ENCODE peak calls at places on chromosomes 16 and 17, in five cellular contexts. T is uterus, X is kidney epithelial cell, W is foreskin fibroblast, Z is cardiac fibroblast. V is an unnamed sample.

GRCh38 chr17:78559749-78560368 is 17.3 kb downstream of the DNAH17 start:
- DNase-seq in T (no peak), X (no peak), W (no peak), Z (no peak), V (no peak)

GRCh38 chr16:72050769-72051464 is 3.4 kb upstream of the HP start:
- DNase-seq in T (no peak), X (no peak), W (peak; percentile 30), Z (peak; percentile 15), V (no peak)

GRCh38 chr17:3796822-3797170 is 4.2 kb downstream of the ITGAE start:
- DNase-seq in T (no peak), X (no peak), W (no peak), Z (no peak), V (no peak)

GRCh38 chr17:45438931-45439610 is 6.4 kb upstream of the ARHGAP27 start:
- DNase-seq in T (no peak), X (no peak), W (no peak), Z (no peak), V (no peak)

GRCh38 chr16:46908540-46909372 is 24.6 kb downstream of the GPT2 start:
- DNase-seq in T (peak; percentile 31), X (no peak), W (peak; percentile 36), Z (peak; percentile 75), V (no peak)

GRCh38 chr17:48021964-48022363 is 15.6 kb downstream of the COPZ2 start:
- DNase-seq in T (no peak), X (no peak), W (no peak), Z (no peak), V (no peak)

GRCh38 chr16:86307518-86307903 is 202.8 kb upstream of the FOXF1 start:
- DNase-seq in T (no peak), X (no peak), W (peak; percentile 22), Z (peak; percentile 72), V (no peak)

GRCh38 chr17:78783711-78784396 is 1.8 kb upstream of the CYTH1 start:
- DNase-seq in T (no peak), X (no peak), W (no peak), Z (no peak), V (no peak)

GRCh38 chr16:63447121-63447520 is 1410.9 kb upstream of the CDH8 start:
- DNase-seq in T (no peak), X (no peak), W (no peak), Z (no peak), V (no peak)

GRCh38 chr17:50048988-50049387 is 6.9 kb upstream of the ITGA3 start:
- DNase-seq in T (no peak), X (no peak), W (no peak), Z (no peak), V (no peak)

GRCh38 chr16:68685685-68686478 is 40.8 kb downstream of the CDH3 start:
- DNase-seq in T (no peak), X (no peak), W (no peak), Z (no peak), V (no peak)

GRCh38 chr16:56258508-56259424 is 67.5 kb downstream of the GNAO1 start:
- DNase-seq in T (no peak), X (no peak), W (no peak), Z (no peak), V (no peak)

GRCh38 chr17:1030684-1031557 is 34.0 kb downstream of the TIMM22 start:
- DNase-seq in T (peak; percentile 54), X (no peak), W (no peak), Z (no peak), V (no peak)

GRCh38 chr17:9307313-9307998 is 268.2 kb downstream of the STX8 start:
- DNase-seq in T (no peak), X (no peak), W (no peak), Z (peak; percentile 19), V (no peak)

GRCh38 chr16:53111078-53111776 is 56.4 kb downstream of the CHD9 start:
- DNase-seq in T (no peak), X (no peak), W (no peak), Z (peak; percentile 54), V (no peak)

GRCh38 chr17:49631496-49631895 is 46.4 kb downstream of the SPOP start:
- DNase-seq in T (no peak), X (no peak), W (no peak), Z (no peak), V (no peak)

GRCh38 chr17:48442819-48443218 is 12.8 kb upstream of the SKAP1 start:
- DNase-seq in T (no peak), X (no peak), W (no peak), Z (peak; percentile 5), V (no peak)

GRCh38 chr17:68456529-68457167 is 648 bp downstream of the WIPI1 start:
- DNase-seq in T (peak; percentile 68), X (peak; percentile 67), W (peak; percentile 90), Z (peak; percentile 91), V (peak; percentile 74)

DNA sequence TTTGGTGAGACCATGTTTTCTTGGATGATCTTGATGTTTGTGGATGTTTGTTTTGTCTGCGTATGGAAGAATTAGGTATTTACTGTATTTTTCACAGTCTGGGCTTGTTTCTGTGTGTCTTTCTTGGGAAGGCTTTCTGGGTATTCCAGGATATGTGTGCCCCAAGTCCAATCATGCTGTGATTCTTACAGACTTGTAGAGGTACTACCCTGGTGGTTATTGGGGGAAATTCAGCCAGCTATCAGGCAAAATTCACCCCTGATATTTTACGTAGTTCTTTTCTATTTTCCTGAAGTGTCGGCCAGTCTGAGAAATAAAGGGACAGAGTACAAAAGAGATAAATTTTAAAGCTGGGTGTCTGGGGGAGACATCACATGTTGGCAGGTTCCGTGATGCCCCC is 33.4 kb upstream of the ARL4D start:
- DNase-seq in T (no peak), X (no peak), W (no peak), Z (no peak), V (no peak)
- H3K4me3 ChIP-seq in T (no peak overlapping the region), X (no peak overlapping the region), W (no peak overlapping the region), Z (no peak overlapping the region), V (no peak overlapping the region)

GRCh38 chr17:36546418-36547093 is 1.8 kb downstream of the GGNBP2 start:
- DNase-seq in T (no peak), X (no peak), W (no peak), Z (peak; percentile 10), V (no peak)

GRCh38 chr17:36544049-36544319 is 735 bp upstream of the GGNBP2 start:
- DNase-seq in T (peak; percentile 32), X (no peak), W (peak; percentile 49), Z (peak; percentile 67), V (peak; percentile 19)

GRCh38 chr17:36544320-36545092 is at the start of gene GGNBP2:
- DNase-seq in T (peak; percentile 92), X (peak; percentile 62), W (peak; percentile 95), Z (peak; percentile 90), V (peak; percentile 56)

GRCh38 chr17:36545093-36545464 is 360 bp downstream of the GGNBP2 start:
- DNase-seq in T (no peak), X (no peak), W (no peak), Z (no peak), V (no peak)

GRCh38 chr17:36545465-36546417 is 1.0 kb downstream of the GGNBP2 start:
- DNase-seq in T (peak; percentile 97), X (peak; percentile 63), W (peak; percentile 99), Z (peak; percentile 97), V (peak; percentile 94)
- TF ChIP-seq CTCF in T (no peak), X (no peak), W (no peak), Z (no peak), V (peak; percentile 1)

DNA sequence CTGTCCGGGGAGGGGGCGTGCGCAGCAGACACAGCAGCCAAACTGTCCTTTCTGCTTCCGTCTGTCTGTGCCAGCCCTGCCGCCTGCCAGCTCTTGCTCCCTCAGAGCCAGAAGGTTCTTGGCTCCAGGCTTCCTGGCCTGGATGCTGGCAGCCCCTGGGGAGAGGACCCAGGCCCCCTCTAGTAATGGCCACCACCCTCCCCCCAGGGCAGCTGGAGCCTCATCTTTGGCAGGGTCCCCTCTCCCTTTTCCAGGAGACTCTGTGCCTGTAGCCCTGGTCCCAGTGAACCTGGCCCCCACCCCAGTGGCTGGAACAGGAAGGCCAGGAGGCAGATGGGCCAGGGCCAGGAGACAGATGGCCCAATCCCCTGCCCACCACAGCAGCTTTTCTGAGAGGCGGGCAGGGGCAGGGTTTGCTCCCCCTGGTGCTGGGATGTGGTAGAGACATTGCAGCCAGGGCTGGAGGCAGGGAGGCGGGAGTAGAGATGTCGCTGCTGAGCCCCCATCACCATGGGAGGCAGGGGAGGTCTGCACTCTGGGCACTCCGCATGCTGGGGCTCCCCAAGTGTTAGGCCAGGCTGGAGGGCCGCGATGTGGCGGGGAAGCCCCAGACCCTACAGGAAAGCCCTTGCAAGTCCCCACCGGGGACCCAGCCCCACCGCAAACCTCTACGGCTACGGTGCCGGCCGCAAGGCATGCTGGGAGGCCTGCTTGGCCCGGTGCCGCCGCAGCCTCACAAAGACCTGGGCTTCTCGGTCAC is 16.7 kb downstream of the UNC13D start:
- DNase-seq in T (peak; percentile 82), X (no peak), W (peak; percentile 26), Z (peak; percentile 62), V (no peak)
- H3K4me3 ChIP-seq in T (peak overlapping the region; percentile 29), X (no peak overlapping the region), W (no peak overlapping the region), Z (peak overlapping the region; percentile 26), V (no peak overlapping the region)

GRCh38 chr17:72025113-72025512 is 95.7 kb upstream of the SOX9 start:
- DNase-seq in T (no peak), X (no peak), W (no peak), Z (no peak), V (no peak)

GRCh38 chr17:72031219-72031906 is 89.5 kb upstream of the SOX9 start:
- DNase-seq in T (no peak), X (no peak), W (no peak), Z (no peak), V (no peak)

GRCh38 chr17:72033311-72033710 is 87.5 kb upstream of the SOX9 start:
- DNase-seq in T (no peak), X (no peak), W (no peak), Z (no peak), V (no peak)

GRCh38 chr17:72034000-72034399 is 86.8 kb upstream of the SOX9 start:
- DNase-seq in T (no peak), X (no peak), W (no peak), Z (no peak), V (no peak)

GRCh38 chr17:72030067-72030899 is 90.5 kb upstream of the SOX9 start:
- DNase-seq in T (peak; percentile 16), X (peak; percentile 28), W (peak; percentile 40), Z (peak; percentile 18), V (no peak)
- TF ChIP-seq CTCF in T (no peak), X (peak; percentile 64), W (peak; percentile 48), Z (peak; percentile 52), V (peak; percentile 68)

DNA sequence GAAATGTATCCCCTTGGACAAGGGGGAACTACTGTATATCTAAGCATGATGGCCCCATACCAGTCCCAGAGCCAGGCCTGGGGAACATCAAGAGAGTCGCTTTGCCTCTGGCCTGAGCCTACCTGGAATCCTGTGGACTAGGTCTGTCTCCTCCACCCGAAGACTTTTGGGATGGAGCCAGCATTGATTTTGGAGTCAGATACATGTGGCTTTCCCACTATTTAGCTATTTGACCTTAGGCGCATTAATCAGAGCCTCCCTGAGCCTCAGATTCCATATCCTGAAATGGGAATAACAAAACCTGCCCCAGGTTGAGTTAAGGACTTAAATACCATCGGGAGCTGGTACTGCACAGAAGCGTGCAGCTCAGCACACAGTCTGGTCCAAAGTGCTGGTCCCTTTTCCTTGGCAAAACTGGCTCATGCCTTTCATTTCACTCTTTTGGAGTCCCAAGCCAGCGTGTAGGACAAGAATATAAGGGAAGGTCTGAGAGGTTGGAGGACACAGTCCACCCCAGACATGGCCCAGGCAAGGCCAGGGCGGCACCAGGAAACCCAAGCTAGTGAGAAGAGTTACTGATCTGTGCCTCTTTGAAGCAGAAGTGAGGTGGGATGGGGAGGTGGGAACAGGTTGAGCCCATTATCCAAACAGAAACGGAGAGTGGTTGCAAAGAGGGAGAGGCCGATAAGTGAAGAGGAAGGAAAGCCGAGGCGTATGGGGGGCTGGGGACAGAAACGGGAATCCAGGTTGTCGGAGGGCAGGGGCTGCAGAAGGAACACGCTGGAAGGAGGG is 993 bp downstream of the FA2H start:
- DNase-seq in T (no peak), X (no peak), W (no peak), Z (no peak), V (no peak)
- H3K4me3 ChIP-seq in T (peak overlapping the region; percentile 36), X (peak overlapping the region; percentile 43), W (no peak overlapping the region), Z (no peak overlapping the region), V (peak overlapping the region; percentile 45)

V was measured in retinal pigment epithelial cell.